ENCODE peak calls at places on chromosomes 16 and 17, in four cellular contexts. K is GM12864, C is thyroid gland, I is ovary. V is an unnamed sample.

GRCh38 chr17:59151591-59151990 is 3.4 kb downstream of the SKA2 start:
- DNase-seq in I (no peak), K (no peak), C (no peak), V (no peak)

GRCh38 chr17:43627657-43628650 is 33.8 kb downstream of the MEOX1 start:
- DNase-seq in C (peak; percentile 10), I (no peak), K (no peak), V (no peak)

GRCh38 chr16:67562526-67562917 is at the start of gene CTCF:
- DNase-seq in I (peak; percentile 83), C (peak; percentile 85), K (no peak), V (peak; percentile 91)

GRCh38 chr16:89495121-89495520 is 4.8 kb upstream of the ANKRD11 start:
- DNase-seq in K (no peak), I (no peak), C (no peak), V (no peak)

GRCh38 chr17:52666264-52666663 is 507.8 kb upstream of the CA10 start:
- DNase-seq in K (no peak), C (no peak), I (no peak), V (no peak)

GRCh38 chr17:44307387-44308186 is 814 bp upstream of the RUNDC3A start:
- DNase-seq in I (peak; percentile 50), K (no peak), C (peak; percentile 88), V (no peak)

GRCh38 chr16:67148656-67149275 is 2.0 kb downstream of the B3GNT9 start:
- DNase-seq in I (no peak), K (no peak), C (no peak), V (no peak)

GRCh38 chr16:80027007-80027965 is 426.7 kb upstream of the MAF start:
- DNase-seq in C (peak; percentile 43), I (peak; percentile 44), K (no peak), V (peak; percentile 36)

GRCh38 chr16:89573826-89574680 is 1.5 kb upstream of the CPNE7 start:
- DNase-seq in C (no peak), K (no peak), I (no peak), V (no peak)

GRCh38 chr16:86575754-86576557 is 2.4 kb upstream of the FOXL1 start:
- DNase-seq in C (peak; percentile 27), K (no peak), I (peak; percentile 60), V (peak; percentile 48)

GRCh38 chr17:10116676-10117075 is 81.7 kb downstream of the GAS7 start:
- DNase-seq in K (no peak), I (no peak), C (no peak), V (no peak)

GRCh38 chr17:40321502-40322416 is 12.8 kb downstream of the RARA start:
- DNase-seq in I (peak; percentile 70), C (peak; percentile 83), K (no peak), V (no peak)

GRCh38 chr16:68575082-68575481 is 36.0 kb downstream of the ZFP90 start:
- DNase-seq in C (no peak), K (no peak), I (no peak), V (no peak)

DNA sequence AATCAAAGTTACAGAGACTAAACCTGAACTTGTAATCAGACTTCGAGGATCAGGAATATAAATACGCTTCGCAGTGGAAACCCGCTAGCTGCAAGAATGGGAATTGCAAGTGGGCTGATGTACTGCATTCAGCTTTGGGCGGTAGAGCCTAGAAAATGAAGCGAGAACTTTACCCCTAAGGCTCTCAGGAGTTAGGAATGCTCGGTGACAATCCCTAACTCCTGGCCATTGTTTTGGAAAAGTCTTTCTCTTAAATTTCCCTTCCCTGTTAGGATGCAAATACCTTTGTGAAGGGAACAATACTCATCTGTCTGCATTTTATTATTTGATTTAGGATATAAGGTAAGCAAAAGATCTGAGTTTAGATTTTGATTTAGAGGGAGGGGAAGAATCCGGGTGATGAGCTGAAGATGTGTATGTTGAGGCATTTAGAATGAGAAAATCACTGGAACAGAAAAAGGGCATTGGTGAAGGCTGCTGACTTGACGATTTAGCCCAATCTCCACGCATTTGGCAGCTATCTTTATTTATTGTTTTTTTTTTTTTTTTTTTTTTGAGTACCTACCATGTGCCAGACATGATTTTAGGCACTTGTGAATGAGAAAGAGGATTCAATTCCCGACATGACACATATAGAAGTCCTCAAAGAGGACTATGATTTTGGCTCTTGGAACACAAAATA is 2.2 kb upstream of the TOX3 start:
- DNase-seq in K (no peak), C (no peak), I (no peak), V (no peak)
- TF ChIP-seq CTCF in K (peak; percentile 22), C (no peak), I (no peak), V (no peak)

DNA sequence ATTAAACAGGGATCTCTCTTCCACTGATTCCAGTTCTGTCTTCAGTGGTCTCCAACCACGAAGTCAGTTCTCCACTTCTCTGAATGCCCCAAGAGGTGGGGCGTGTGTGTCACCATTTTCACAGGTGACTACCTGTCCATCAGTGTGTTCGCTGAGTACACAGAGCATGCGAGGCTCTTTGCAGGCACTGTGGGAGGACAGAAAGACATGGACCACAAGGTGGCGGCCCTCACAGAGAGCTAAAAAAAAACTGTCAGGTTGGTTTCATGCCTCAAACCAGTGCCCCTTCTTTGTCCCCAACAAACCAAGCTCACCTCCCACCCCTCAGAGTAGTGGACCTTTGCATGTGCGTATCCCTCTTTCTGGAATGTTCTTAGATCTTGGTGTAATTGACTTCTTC is 13.8 kb downstream of the EMP2 start:
- DNase-seq in I (no peak), K (no peak), C (no peak), V (no peak)
- H3K4me3 ChIP-seq in I (no peak overlapping the region), K (no peak overlapping the region), C (no peak overlapping the region), V (no peak overlapping the region)

GRCh38 chr17:17558431-17558830 is 33.1 kb downstream of the PEMT start:
- DNase-seq in C (peak; percentile 51), I (no peak), K (no peak), V (no peak)
- TF ChIP-seq CTCF in C (no peak), I (no peak), K (no peak), V (no peak)

DNA sequence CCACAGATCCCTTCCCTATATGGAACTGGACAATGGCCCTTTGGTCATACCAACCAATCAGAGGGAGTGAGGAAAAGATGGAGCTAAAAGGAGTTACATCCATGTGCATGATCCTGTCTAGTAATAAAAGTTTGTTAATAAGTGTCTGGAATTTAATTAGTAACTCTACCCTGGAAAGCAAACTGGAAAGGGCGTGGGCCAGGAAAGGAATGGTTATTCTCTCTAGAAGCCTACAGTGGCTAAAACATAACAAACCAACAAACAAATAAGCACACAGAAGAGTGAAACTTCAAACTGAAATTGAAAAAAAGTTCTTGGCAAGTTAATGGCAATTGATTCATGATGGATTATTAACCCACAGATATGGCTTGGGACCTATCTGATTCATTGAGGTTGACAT is 29.5 kb downstream of the DNAH3 start:
- DNase-seq in K (no peak), I (no peak), C (no peak), V (no peak)
- H3K4me3 ChIP-seq in K (no peak overlapping the region), I (no peak overlapping the region), C (no peak overlapping the region), V (no peak overlapping the region)

DNA sequence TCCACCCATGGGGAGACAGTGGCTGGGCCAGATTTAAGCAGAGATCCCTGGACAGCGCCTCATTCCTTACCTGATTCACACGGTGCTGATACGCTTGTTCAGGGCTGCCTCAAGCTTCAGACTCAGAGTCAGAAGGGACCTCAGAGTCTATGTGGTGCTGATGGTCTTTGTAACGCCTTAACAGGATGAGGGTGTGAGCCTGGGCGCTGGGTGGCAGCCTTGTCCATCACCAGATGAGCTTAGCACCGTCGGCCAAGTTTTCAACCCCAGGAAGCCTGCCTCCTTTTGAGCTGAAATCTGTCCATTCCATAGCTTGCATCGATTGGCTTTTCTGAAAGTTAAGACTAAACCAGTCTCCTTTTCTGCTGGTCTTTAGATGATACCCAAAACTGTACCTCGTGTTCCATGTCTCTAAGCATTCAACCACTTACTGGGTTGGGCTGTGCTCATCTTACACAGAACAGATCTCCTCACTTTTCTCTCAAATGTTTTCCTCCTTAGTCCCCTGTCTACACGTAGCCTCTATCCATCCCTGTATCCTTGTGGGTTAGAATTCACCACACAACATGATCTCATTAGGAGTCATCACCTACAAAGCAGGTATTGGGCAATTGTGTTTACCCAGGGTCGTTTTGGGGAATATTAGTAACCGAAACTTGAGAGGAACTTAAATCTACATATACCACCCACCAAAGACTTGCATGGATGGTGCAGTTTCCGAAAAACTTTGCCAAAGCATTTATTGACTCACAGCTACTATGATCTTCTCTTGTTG is 573.4 kb downstream of the CDH13 start:
- DNase-seq in K (no peak), C (peak; percentile 61), I (no peak), V (no peak)
- TF ChIP-seq CTCF in K (no peak), C (peak; percentile 44), I (no peak), V (no peak)

DNA sequence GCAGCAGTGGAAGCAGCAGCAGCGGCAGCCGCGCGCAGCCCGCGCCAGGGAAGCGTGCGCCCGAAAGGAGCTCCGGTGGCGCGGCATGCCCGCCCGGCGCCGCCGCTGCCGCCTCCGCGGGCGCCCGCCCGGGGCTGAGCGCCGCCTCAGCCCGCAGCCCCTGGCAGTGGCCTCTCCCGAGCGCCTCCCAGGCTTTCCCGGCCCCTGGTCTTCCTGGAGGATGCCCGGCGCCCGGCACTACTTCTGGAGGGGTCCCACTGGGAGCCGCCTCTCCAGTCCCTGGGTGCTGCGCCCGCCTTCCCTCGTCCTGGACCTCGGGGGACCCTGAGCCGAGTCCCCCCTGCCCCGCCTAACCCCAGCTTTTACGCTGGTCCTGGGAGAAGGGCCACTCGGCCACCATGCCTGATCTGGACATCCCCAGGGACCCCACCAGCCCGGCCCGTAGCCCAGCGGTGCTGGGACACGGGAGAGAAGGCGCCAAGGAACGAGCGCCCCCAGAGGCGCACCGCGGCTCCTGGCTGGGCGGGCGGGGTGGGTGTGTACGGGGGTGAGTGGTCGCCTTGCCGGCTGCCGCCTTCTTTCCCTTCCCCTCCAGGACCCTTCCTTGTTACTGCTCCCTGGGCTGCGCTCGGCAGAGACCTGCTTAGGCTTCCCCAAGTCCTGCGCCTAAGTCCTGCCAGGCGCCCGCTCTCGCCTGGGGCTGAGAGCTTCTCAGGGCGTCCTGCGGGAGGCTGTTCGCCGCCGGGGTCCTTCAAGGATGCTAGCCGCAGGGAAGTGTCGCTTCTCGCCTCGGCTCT is 713 bp downstream of the ASIC2 start:
- DNase-seq in I (no peak), C (no peak), K (no peak), V (peak; percentile 18)
- H3K4me3 ChIP-seq in I (peak overlapping the region; percentile 12), C (no peak overlapping the region), K (no peak overlapping the region), V (no peak overlapping the region)

GRCh38 chr17:41864837-41865595 is at the start of gene KLHL11:
- DNase-seq in I (peak; percentile 88), C (peak; percentile 90), K (peak; percentile 57), V (peak; percentile 93)

GRCh38 chr17:41868568-41868967 is 3.3 kb upstream of the KLHL11 start:
- DNase-seq in C (no peak), K (no peak), I (no peak), V (no peak)

GRCh38 chr17:41863074-41863843 is 2.0 kb downstream of the KLHL11 start:
- DNase-seq in C (no peak), I (no peak), K (no peak), V (no peak)

GRCh38 chr17:41864498-41864836 is 756 bp downstream of the KLHL11 start:
- DNase-seq in I (no peak), K (no peak), C (no peak), V (peak; percentile 76)

DNA sequence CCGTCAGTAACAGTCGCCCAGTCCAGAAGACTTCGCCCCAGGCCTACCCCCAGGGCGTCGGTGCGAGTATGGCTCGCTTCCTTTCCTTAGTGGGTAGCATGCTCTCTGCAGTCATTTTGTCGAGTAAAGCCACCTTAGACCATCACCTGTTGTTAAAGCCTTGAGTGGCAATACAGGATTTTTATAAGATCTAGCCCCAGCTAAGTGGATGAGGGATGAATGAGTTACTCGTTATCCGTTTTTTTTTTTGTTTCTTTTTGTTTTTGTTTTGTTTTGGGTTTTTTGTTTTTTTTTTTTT is 322 bp upstream of the KLHL11 start:
- DNase-seq in C (no peak), K (no peak), I (no peak), V (no peak)
- TF ChIP-seq CTCF in C (no peak), K (no peak), I (no peak), V (no peak)

V was measured in GM06990.